ENCODE peak calls at places on chromosomes 1 and 21, in five cellular contexts. One of them, this sample, is unnamed.

GRCh38 chr1:197356723-197357533 is 88.9 kb downstream of the CRB1 start:
- DNase-seq in stomach: no peak
- DNase-seq in neuronal stem cell: peak
- DNase-seq in CD8-positive, alpha-beta T cell: no peak
- DNase-seq in body of pancreas: peak
- DNase-seq in this sample: no peak

GRCh38 chr1:174696026-174696821 is 248.5 kb downstream of the GPR52 start:
- DNase-seq in stomach: no peak
- DNase-seq in neuronal stem cell: no peak
- DNase-seq in CD8-positive, alpha-beta T cell: no peak
- DNase-seq in body of pancreas: no peak
- DNase-seq in this sample: no peak

GRCh38 chr1:119068427-119068826 is 72.0 kb downstream of the WARS2 start:
- DNase-seq in stomach: no peak
- DNase-seq in neuronal stem cell: no peak
- DNase-seq in CD8-positive, alpha-beta T cell: no peak
- DNase-seq in body of pancreas: no peak
- DNase-seq in this sample: no peak

GRCh38 chr21:29715089-29715488 is 224.7 kb downstream of the GRIK1 start:
- DNase-seq in stomach: no peak
- DNase-seq in neuronal stem cell: no peak
- DNase-seq in CD8-positive, alpha-beta T cell: no peak
- DNase-seq in body of pancreas: no peak
- DNase-seq in this sample: no peak

GRCh38 chr21:35222541-35222941 is 173.4 kb upstream of the RUNX1 start:
- DNase-seq in stomach: no peak
- DNase-seq in neuronal stem cell: no peak
- DNase-seq in CD8-positive, alpha-beta T cell: no peak
- DNase-seq in body of pancreas: no peak
- DNase-seq in this sample: no peak

GRCh38 chr1:228278432-228278941 is 70.6 kb downstream of the OBSCN start:
- DNase-seq in stomach: no peak
- DNase-seq in neuronal stem cell: no peak
- DNase-seq in CD8-positive, alpha-beta T cell: no peak
- DNase-seq in body of pancreas: no peak
- DNase-seq in this sample: no peak

GRCh38 chr1:150619576-150620509 is 9.6 kb downstream of the ENSA start:
- DNase-seq in stomach: no peak
- DNase-seq in neuronal stem cell: no peak
- DNase-seq in CD8-positive, alpha-beta T cell: no peak
- DNase-seq in body of pancreas: peak
- DNase-seq in this sample: no peak

GRCh38 chr1:20666804-20667203 is 5.6 kb upstream of the DDOST start:
- DNase-seq in stomach: no peak
- DNase-seq in neuronal stem cell: no peak
- DNase-seq in CD8-positive, alpha-beta T cell: no peak
- DNase-seq in body of pancreas: no peak
- DNase-seq in this sample: no peak

GRCh38 chr1:162666006-162666645 is 33.9 kb downstream of the DDR2 start:
- DNase-seq in stomach: no peak
- DNase-seq in neuronal stem cell: no peak
- DNase-seq in CD8-positive, alpha-beta T cell: no peak
- DNase-seq in body of pancreas: no peak
- DNase-seq in this sample: no peak

GRCh38 chr1:6350416-6351088 is 43.0 kb downstream of the ACOT7 start:
- DNase-seq in stomach: peak
- DNase-seq in neuronal stem cell: no peak
- DNase-seq in CD8-positive, alpha-beta T cell: no peak
- DNase-seq in body of pancreas: peak
- DNase-seq in this sample: peak

GRCh38 chr1:218705911-218706893 is 361.1 kb downstream of the TGFB2 start:
- DNase-seq in stomach: no peak
- DNase-seq in neuronal stem cell: no peak
- DNase-seq in CD8-positive, alpha-beta T cell: no peak
- DNase-seq in body of pancreas: peak
- DNase-seq in this sample: no peak

GRCh38 chr1:39632491-39633417 is 6.7 kb downstream of the HEYL start:
- DNase-seq in stomach: peak
- DNase-seq in neuronal stem cell: peak
- DNase-seq in CD8-positive, alpha-beta T cell: no peak
- DNase-seq in body of pancreas: peak
- DNase-seq in this sample: peak
- H3K4me3 ChIP-seq in stomach: peak
- H3K4me3 ChIP-seq in neuronal stem cell: no peak
- H3K4me3 ChIP-seq in CD8-positive, alpha-beta T cell: no peak
- H3K4me3 ChIP-seq in body of pancreas: no peak
- H3K4me3 ChIP-seq in this sample: no peak

GRCh38 chr1:5001466-5001865 is 347.1 kb downstream of the AJAP1 start:
- DNase-seq in stomach: no peak
- DNase-seq in neuronal stem cell: peak
- DNase-seq in CD8-positive, alpha-beta T cell: no peak
- DNase-seq in body of pancreas: no peak
- DNase-seq in this sample: no peak
- H3K4me3 ChIP-seq in stomach: no peak
- H3K4me3 ChIP-seq in neuronal stem cell: no peak
- H3K4me3 ChIP-seq in CD8-positive, alpha-beta T cell: no peak
- H3K4me3 ChIP-seq in body of pancreas: no peak
- H3K4me3 ChIP-seq in this sample: no peak

GRCh38 chr1:57959727-57960300 is 536.0 kb upstream of the DAB1 start:
- DNase-seq in stomach: no peak
- DNase-seq in neuronal stem cell: no peak
- DNase-seq in CD8-positive, alpha-beta T cell: no peak
- DNase-seq in body of pancreas: no peak
- DNase-seq in this sample: no peak
- H3K4me3 ChIP-seq in stomach: no peak
- H3K4me3 ChIP-seq in neuronal stem cell: no peak
- H3K4me3 ChIP-seq in CD8-positive, alpha-beta T cell: no peak
- H3K4me3 ChIP-seq in body of pancreas: no peak
- H3K4me3 ChIP-seq in this sample: no peak

DNA sequence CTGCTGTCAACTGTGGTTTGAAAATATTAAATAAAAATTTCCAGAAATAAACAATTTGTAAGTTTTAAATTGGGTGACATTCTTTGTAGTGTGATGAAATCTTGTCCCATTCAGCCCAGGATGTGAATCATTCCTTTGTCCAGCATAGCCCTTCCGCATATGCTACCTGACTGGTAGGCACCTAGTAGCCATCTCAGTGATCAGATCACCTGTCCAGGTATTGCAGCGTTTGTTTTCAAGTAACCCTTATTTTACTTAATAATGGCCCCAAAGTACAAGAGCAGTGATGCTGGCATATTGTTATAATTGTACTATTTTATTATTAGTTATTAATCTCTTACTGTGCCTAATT is 351.6 kb upstream of the B3GALT2 start:
- DNase-seq in stomach: no peak
- DNase-seq in neuronal stem cell: no peak
- DNase-seq in CD8-positive, alpha-beta T cell: no peak
- DNase-seq in body of pancreas: no peak
- DNase-seq in this sample: no peak
- H3K4me3 ChIP-seq in stomach: no peak
- H3K4me3 ChIP-seq in neuronal stem cell: no peak
- H3K4me3 ChIP-seq in CD8-positive, alpha-beta T cell: no peak
- H3K4me3 ChIP-seq in body of pancreas: no peak
- H3K4me3 ChIP-seq in this sample: no peak

GRCh38 chr1:38990746-38991637 is at the start of gene AKIRIN1:
- DNase-seq in stomach: peak
- DNase-seq in neuronal stem cell: peak
- DNase-seq in CD8-positive, alpha-beta T cell: peak
- DNase-seq in body of pancreas: peak
- DNase-seq in this sample: peak

GRCh38 chr1:38992450-38993111 is 1.5 kb downstream of the AKIRIN1 start:
- DNase-seq in stomach: no peak
- DNase-seq in neuronal stem cell: no peak
- DNase-seq in CD8-positive, alpha-beta T cell: no peak
- DNase-seq in body of pancreas: no peak
- DNase-seq in this sample: no peak

GRCh38 chr1:38991638-38992449 is 768 bp downstream of the AKIRIN1 start:
- DNase-seq in stomach: peak
- DNase-seq in neuronal stem cell: peak
- DNase-seq in CD8-positive, alpha-beta T cell: no peak
- DNase-seq in body of pancreas: peak
- DNase-seq in this sample: peak

GRCh38 chr1:38990401-38990745 is 703 bp upstream of the AKIRIN1 start:
- DNase-seq in stomach: no peak
- DNase-seq in neuronal stem cell: no peak
- DNase-seq in CD8-positive, alpha-beta T cell: no peak
- DNase-seq in body of pancreas: no peak
- DNase-seq in this sample: no peak

DNA sequence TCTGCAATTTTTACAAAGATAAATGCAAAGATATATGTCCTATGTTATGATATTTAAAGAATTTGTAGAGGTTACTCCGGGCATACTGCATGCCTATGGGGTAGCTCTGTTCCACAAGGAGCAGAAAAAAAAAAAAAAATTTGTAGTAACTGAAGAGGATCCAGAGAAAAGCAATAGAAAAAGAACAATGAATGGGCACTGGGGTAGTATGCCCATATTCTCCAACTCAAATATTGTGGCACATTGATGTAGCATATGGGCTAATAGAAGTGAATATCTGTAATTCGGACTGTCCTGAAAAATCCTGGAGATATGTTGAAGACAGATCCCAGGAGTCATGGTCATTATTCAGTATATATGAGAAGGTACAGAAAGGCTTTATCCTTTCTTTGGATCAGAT is 1.1 kb upstream of the AKIRIN1 start:
- DNase-seq in stomach: no peak
- DNase-seq in neuronal stem cell: no peak
- DNase-seq in CD8-positive, alpha-beta T cell: no peak
- DNase-seq in body of pancreas: no peak
- DNase-seq in this sample: no peak
- H3K4me3 ChIP-seq in stomach: no peak
- H3K4me3 ChIP-seq in neuronal stem cell: no peak
- H3K4me3 ChIP-seq in CD8-positive, alpha-beta T cell: no peak
- H3K4me3 ChIP-seq in body of pancreas: no peak
- H3K4me3 ChIP-seq in this sample: no peak

DNA sequence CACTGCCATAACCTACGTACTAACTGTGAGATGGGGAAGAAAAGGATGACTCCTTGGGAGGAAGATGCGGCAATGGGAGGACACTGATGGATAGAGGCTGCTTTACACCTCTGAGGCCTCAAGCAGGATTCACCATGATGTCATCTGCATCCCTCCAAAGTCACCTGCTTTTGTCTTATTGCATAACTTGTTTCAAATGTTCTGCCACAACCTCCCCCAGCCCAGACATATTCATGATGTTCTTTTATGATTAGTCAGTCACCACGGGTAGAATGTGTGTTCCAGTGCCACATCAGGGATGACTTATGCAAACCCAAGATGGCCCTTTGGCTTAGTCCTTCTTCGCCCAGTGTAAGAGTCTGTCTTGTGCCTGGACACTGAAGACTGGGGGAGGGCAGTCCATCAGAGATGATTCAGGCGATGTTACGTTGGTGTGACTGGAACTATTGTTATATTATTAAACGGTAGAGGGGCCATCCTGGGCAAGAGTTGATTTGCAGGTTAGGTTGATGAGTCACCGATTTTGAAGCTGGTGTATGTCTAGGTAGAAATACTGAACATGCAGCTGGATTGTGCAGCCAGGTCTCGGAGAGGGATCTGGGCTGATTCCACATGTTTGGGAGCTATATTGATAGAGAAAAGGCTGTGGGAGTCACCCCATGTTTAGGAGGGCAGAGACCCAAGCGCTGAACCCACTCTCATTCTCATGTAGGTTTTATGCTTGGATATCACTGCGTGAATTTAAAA is 32.6 kb downstream of the RYR2 start:
- DNase-seq in stomach: no peak
- DNase-seq in neuronal stem cell: no peak
- DNase-seq in CD8-positive, alpha-beta T cell: no peak
- DNase-seq in body of pancreas: no peak
- DNase-seq in this sample: no peak
- H3K4me3 ChIP-seq in stomach: no peak
- H3K4me3 ChIP-seq in neuronal stem cell: no peak
- H3K4me3 ChIP-seq in CD8-positive, alpha-beta T cell: no peak
- H3K4me3 ChIP-seq in body of pancreas: no peak
- H3K4me3 ChIP-seq in this sample: no peak

GRCh38 chr1:50420283-50420682 is 3.0 kb downstream of the DMRTA2 start:
- DNase-seq in stomach: no peak
- DNase-seq in neuronal stem cell: no peak
- DNase-seq in CD8-positive, alpha-beta T cell: no peak
- DNase-seq in body of pancreas: no peak
- DNase-seq in this sample: no peak

GRCh38 chr1:50417946-50418599 is 5.2 kb downstream of the DMRTA2 start:
- DNase-seq in stomach: no peak
- DNase-seq in neuronal stem cell: no peak
- DNase-seq in CD8-positive, alpha-beta T cell: no peak
- DNase-seq in body of pancreas: no peak
- DNase-seq in this sample: no peak

GRCh38 chr1:50419907-50420248 is 3.4 kb downstream of the DMRTA2 start:
- DNase-seq in stomach: no peak
- DNase-seq in neuronal stem cell: no peak
- DNase-seq in CD8-positive, alpha-beta T cell: no peak
- DNase-seq in body of pancreas: no peak
- DNase-seq in this sample: no peak

GRCh38 chr1:50418600-50419109 is 4.6 kb downstream of the DMRTA2 start:
- DNase-seq in stomach: no peak
- DNase-seq in neuronal stem cell: peak
- DNase-seq in CD8-positive, alpha-beta T cell: no peak
- DNase-seq in body of pancreas: no peak
- DNase-seq in this sample: no peak

DNA sequence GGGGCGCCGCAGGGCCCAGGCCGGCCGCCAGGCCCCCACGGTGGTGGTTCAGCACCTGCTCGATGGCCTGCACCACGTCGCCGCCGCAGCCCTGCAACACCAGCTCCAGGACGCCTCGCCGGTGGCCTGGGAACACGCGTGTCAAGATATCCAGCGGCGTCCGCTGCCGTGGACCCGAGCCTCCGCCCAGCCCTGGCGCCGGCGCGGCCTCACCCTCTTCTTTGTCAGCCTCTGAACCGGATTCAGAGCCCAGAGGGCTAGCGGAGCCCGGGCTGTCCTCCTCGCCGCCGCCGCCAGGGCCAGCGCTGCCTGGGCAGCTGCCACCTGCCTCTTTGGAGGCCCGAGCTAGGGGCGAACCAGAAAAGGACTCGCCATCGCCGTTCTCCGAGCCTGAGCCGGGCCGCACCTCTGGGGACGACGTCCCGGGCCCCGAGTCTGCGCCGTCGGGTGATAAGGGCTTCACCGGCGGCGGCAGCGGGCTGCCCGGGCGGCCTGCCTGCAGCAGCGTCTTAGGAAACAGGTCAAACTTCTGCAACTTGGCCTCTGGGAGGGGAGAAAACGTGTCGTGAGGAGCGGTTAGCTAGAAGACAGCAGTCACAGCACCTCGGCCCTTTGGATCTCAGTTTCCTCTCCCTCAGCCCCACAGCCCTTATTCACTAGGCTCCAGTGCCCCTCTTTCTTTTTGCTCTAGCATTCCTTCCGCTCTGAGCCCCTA is 3.9 kb downstream of the DMRTA2 start:
- DNase-seq in stomach: no peak
- DNase-seq in neuronal stem cell: peak
- DNase-seq in CD8-positive, alpha-beta T cell: no peak
- DNase-seq in body of pancreas: no peak
- DNase-seq in this sample: no peak
- H3K4me3 ChIP-seq in stomach: peak
- H3K4me3 ChIP-seq in neuronal stem cell: no peak
- H3K4me3 ChIP-seq in CD8-positive, alpha-beta T cell: no peak
- H3K4me3 ChIP-seq in body of pancreas: no peak
- H3K4me3 ChIP-seq in this sample: peak

This sample was measured in transverse colon.